ENCODE peak calls at places on chromosome X, in ten cellular contexts. J is CD4-positive, CD25-positive, alpha-beta regulatory T cell; A is testis; S is H7; X is cardiac muscle cell; Q is endodermal cell; E is transverse colon; T is IMR-90; N is brain microvascular endothelial cell; B is foreskin fibroblast. K is an unnamed sample.

GRCh38 chrX:15310117-15310516 is 5.3 kb downstream of the ASB11 start:
- DNase-seq in J (no peak), T (peak; percentile 6), E (no peak), Q (no peak), N (no peak), S (no peak), X (peak; percentile 50), B (peak; percentile 20), A (peak; percentile 57), K (no peak)

GRCh38 chrX:18036394-18036793 is 175.3 kb upstream of the RAI2 start:
- DNase-seq in E (no peak), Q (no peak), S (no peak), B (no peak), J (no peak), N (no peak), T (no peak), X (no peak), A (no peak), K (no peak)

GRCh38 chrX:41178201-41178600 is 93.0 kb downstream of the USP9X start:
- DNase-seq in E (no peak), Q (no peak), X (no peak), A (no peak), J (no peak), B (no peak), N (no peak), T (no peak), S (no peak), K (no peak)

GRCh38 chrX:142084611-142085010 is 120.5 kb downstream of the MAGEC2 start:
- DNase-seq in Q (no peak), E (no peak), X (no peak), S (no peak), N (no peak), T (no peak), J (no peak), A (no peak), B (no peak), K (no peak)

GRCh38 chrX:131675596-131676194 is 131.8 kb downstream of the OR13H1 start:
- DNase-seq in X (peak; percentile 44), B (peak; percentile 15), T (peak; percentile 1), Q (peak; percentile 49), E (no peak), S (peak; percentile 56), A (no peak), N (peak; percentile 16), J (no peak), K (no peak)

GRCh38 chrX:24979081-24979480 is 36.7 kb downstream of the ARX start:
- DNase-seq in E (no peak), A (no peak), X (no peak), T (peak; percentile 11), J (no peak), B (no peak), N (no peak), S (no peak), Q (no peak), K (no peak)

GRCh38 chrX:37825225-37825842 is 22.0 kb downstream of the DYNLT3 start:
- DNase-seq in J (peak; percentile 62), B (peak; percentile 51), T (peak; percentile 38), A (peak; percentile 33), Q (peak; percentile 74), E (peak; percentile 58), N (peak; percentile 35), S (peak; percentile 18), X (peak; percentile 62), K (peak; percentile 46)

GRCh38 chrX:23381099-23381498 is 46.5 kb downstream of the PTCHD1 start:
- DNase-seq in E (no peak), Q (peak; percentile 50), S (no peak), X (no peak), J (no peak), B (no peak), N (no peak), T (no peak), A (no peak), K (no peak)

GRCh38 chrX:103376979-103377324 is 614 bp downstream of the BEX3 start:
- DNase-seq in J (no peak), X (peak; percentile 52), T (peak; percentile 27), B (no peak), E (no peak), S (no peak), Q (peak; percentile 81), N (no peak), A (peak; percentile 23), K (peak; percentile 35)

GRCh38 chrX:44675364-44676024 is 132.8 kb upstream of the FUNDC1 start:
- DNase-seq in E (no peak), T (peak; percentile 91), Q (peak; percentile 38), A (peak; percentile 48), J (no peak), S (no peak), X (no peak), N (peak; percentile 45), B (peak; percentile 91), K (no peak)

GRCh38 chrX:107718156-107718621 is 57.4 kb downstream of the TSC22D3 start:
- DNase-seq in S (peak; percentile 82), E (peak; percentile 88), B (peak; percentile 87), A (peak; percentile 81), J (peak; percentile 75), Q (peak; percentile 95), T (peak; percentile 78), X (peak; percentile 78), N (peak; percentile 65), K (peak; percentile 70)

GRCh38 chrX:100407147-100407783 is 2.8 kb downstream of the PCDH19 start:
- DNase-seq in X (no peak), T (no peak), A (peak; percentile 12), J (no peak), N (no peak), E (no peak), S (peak; percentile 8), B (no peak), Q (no peak), K (no peak)
- H3K4me3 ChIP-seq in X (no peak overlapping the region), T (no peak overlapping the region), A (no peak overlapping the region), J (no peak overlapping the region), N (no peak overlapping the region), E (no peak overlapping the region), S (no peak overlapping the region), B (no peak overlapping the region), Q (no peak overlapping the region), K (no peak overlapping the region)

GRCh38 chrX:153903991-153904957 is at the start of gene AVPR2:
- DNase-seq in E (no peak), A (no peak), S (peak; percentile 66), N (no peak), X (no peak), T (no peak), J (no peak), Q (peak; percentile 51), B (no peak), K (no peak)
- H3K4me3 ChIP-seq in E (no peak within 1 kb of the TSS), A (no peak within 1 kb of the TSS), S (no peak within 1 kb of the TSS), N (no peak within 1 kb of the TSS), X (no peak within 1 kb of the TSS), T (no peak within 1 kb of the TSS), J (no peak within 1 kb of the TSS), Q (no peak within 1 kb of the TSS), B (no peak within 1 kb of the TSS), K (no peak within 1 kb of the TSS)

GRCh38 chrX:40088803-40089540 is 8.8 kb downstream of the BCOR start:
- DNase-seq in E (no peak), A (no peak), B (no peak), N (no peak), S (peak; percentile 47), Q (peak; percentile 63), T (no peak), X (no peak), J (no peak), K (no peak)

GRCh38 chrX:40088299-40088625 is 9.5 kb downstream of the BCOR start:
- DNase-seq in S (peak; percentile 77), Q (peak; percentile 63), J (no peak), N (no peak), X (no peak), T (no peak), A (no peak), B (no peak), E (no peak), K (no peak)

GRCh38 chrX:40086569-40087335 is 11.0 kb downstream of the BCOR start:
- DNase-seq in X (no peak), N (no peak), A (peak; percentile 32), Q (peak; percentile 84), E (no peak), J (no peak), S (peak; percentile 68), T (peak; percentile 77), B (peak; percentile 66), K (peak; percentile 13)

GRCh38 chrX:40085714-40086113 is 12.0 kb downstream of the BCOR start:
- DNase-seq in J (no peak), A (no peak), T (no peak), N (no peak), B (no peak), E (no peak), Q (peak; percentile 59), S (peak; percentile 37), X (no peak), K (no peak)

DNA sequence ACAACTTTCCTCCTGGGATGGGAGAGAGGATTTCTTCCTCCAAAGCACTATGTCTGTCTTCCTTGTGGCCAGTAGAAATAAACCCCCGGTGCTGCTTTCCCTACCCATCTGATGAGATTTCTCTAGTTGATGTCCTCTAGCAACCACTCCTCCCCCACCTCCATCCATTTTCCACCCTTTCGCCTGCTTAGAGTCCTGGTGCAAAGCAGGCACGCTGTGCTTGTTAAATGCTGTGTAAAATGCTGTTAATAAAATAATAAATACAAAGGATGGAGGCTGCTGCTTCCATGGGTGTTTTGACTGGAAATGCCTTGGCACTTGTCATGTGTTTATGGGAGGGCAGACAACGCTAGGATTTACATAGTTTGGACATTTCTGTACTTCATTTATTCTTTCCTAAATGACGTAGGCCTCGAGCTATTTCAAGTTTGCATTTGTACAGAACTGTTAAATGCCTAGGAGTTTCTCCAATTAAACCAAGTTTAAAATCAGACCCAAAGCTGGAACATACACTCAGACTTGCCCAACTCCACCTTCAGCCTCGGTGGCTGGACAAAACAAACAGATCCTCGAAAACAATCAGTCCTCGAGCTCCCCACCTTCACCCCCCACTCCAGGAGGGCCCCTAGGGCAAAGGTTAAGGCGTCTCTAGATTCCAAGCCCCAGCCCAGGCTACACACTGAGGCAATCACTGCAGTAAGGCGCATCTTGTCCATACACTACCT is 10.0 kb downstream of the BCOR start:
- DNase-seq in A (no peak), Q (peak; percentile 61), N (no peak), T (peak; percentile 79), S (peak; percentile 50), E (no peak), B (peak; percentile 52), X (no peak), J (no peak), K (peak; percentile 45)
- H3K4me3 ChIP-seq in A (no peak overlapping the region), Q (no peak overlapping the region), N (no peak overlapping the region), T (no peak overlapping the region), S (peak overlapping the region; percentile 0), E (no peak overlapping the region), B (no peak overlapping the region), X (no peak overlapping the region), J (no peak overlapping the region), K (no peak overlapping the region)

DNA sequence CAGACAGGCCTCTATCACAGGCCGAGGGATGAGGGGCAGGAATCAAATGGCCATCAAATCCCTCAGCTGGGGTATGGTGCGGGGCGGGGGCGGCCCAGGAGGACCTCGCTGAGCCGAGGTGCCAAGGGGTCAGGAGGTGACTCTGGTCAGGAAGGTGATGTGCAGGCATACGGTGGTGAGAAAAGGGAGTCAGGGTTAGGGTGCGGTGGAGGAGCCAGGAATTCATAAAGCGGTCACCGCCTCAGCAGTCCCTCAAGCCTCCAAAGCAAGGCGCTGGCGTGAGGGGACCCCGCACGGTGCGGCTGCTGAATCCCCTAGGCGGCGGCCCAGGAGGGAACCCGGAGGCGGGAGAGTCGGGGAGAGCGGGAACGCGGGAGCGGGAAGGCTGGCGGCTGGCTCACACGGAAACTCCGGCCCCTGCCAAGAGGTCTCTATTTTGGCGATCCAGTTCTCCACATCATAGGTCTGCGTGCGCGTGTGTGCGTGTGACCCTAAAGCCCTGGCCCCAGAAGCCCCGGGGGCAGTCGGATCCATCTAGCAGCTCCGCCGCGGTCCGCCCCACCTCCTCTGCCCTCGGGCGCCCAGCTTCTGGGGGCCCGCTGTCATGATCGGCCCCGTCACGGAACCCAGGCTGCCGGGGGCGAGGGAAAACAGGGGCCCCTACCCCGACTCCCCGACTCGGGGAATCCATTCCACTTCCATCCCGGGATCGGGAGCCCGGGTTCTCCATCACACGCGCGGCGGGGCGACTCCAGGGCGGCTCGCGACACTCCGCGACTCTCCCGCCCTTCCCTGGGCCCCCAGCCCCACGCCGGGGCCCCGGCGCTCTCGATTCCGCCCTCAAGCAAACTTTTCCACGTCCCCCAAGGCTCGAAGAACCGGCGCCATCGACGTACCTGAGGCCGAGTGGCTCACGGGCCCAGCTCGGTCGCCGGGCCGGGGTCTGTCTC is 593 bp downstream of the ELF4 start:
- DNase-seq in E (no peak), B (peak; percentile 67), N (no peak), T (peak; percentile 27), A (no peak), J (no peak), S (peak; percentile 85), Q (peak; percentile 62), X (no peak), K (no peak)
- H3K4me3 ChIP-seq in E (peak overlapping the region; percentile 65), B (peak overlapping the region; percentile 67), N (peak overlapping the region; percentile 63), T (peak overlapping the region; percentile 85), A (peak overlapping the region; percentile 56), J (peak overlapping the region; percentile 64), S (peak overlapping the region; percentile 60), Q (no peak overlapping the region), X (peak overlapping the region; percentile 22), K (peak overlapping the region; percentile 46)